ENCODE peak calls at places on chromosomes 13 and 19, in five cellular contexts. One of them, this sample, is unnamed.

GRCh38 chr19:4524808-4525562 is 6.7 kb upstream of the PLIN4 start:
- DNase-seq in K562: peak; percentile 76
- DNase-seq in SK-N-SH: peak; percentile 79
- DNase-seq in GM12878: no peak
- DNase-seq in HepG2: no peak
- DNase-seq in this sample: peak; percentile 65

GRCh38 chr13:22432690-22433089 is 748.1 kb upstream of the SGCG start:
- DNase-seq in K562: peak; percentile 4
- DNase-seq in SK-N-SH: no peak
- DNase-seq in GM12878: no peak
- DNase-seq in HepG2: no peak
- DNase-seq in this sample: no peak

GRCh38 chr13:38093425-38093824 is 223.9 kb upstream of the TRPC4 start:
- DNase-seq in K562: no peak
- DNase-seq in SK-N-SH: no peak
- DNase-seq in GM12878: no peak
- DNase-seq in HepG2: no peak
- DNase-seq in this sample: no peak

GRCh38 chr13:108959254-108959653 is 329.8 kb downstream of the MYO16 start:
- DNase-seq in K562: no peak
- DNase-seq in SK-N-SH: no peak
- DNase-seq in GM12878: no peak
- DNase-seq in HepG2: no peak
- DNase-seq in this sample: no peak

GRCh38 chr19:541699-542098 is 2.2 kb upstream of the GZMM start:
- DNase-seq in K562: no peak
- DNase-seq in SK-N-SH: no peak
- DNase-seq in GM12878: no peak
- DNase-seq in HepG2: no peak
- DNase-seq in this sample: no peak

GRCh38 chr19:39428309-39429112 is 7.2 kb downstream of the RPS16 start:
- DNase-seq in K562: no peak
- DNase-seq in SK-N-SH: no peak
- DNase-seq in GM12878: no peak
- DNase-seq in HepG2: peak; percentile 66
- DNase-seq in this sample: no peak

GRCh38 chr19:32238076-32238475 is 107.3 kb upstream of the ZNF507 start:
- DNase-seq in K562: no peak
- DNase-seq in SK-N-SH: no peak
- DNase-seq in GM12878: no peak
- DNase-seq in HepG2: no peak
- DNase-seq in this sample: no peak

GRCh38 chr19:29882719-29883105 is 59.3 kb upstream of the URI1 start:
- DNase-seq in K562: no peak
- DNase-seq in SK-N-SH: no peak
- DNase-seq in GM12878: no peak
- DNase-seq in HepG2: no peak
- DNase-seq in this sample: no peak

GRCh38 chr13:99827011-99827410 is 144.6 kb downstream of the ZIC5 start:
- DNase-seq in K562: no peak
- DNase-seq in SK-N-SH: no peak
- DNase-seq in GM12878: no peak
- DNase-seq in HepG2: no peak
- DNase-seq in this sample: no peak

GRCh38 chr19:5407356-5407755 is 47.9 kb upstream of the ZNRF4 start:
- DNase-seq in K562: peak; percentile 69
- DNase-seq in SK-N-SH: peak; percentile 69
- DNase-seq in GM12878: no peak
- DNase-seq in HepG2: peak; percentile 12
- DNase-seq in this sample: peak; percentile 46

GRCh38 chr13:30607908-30608307 is 9.8 kb upstream of the USPL1 start:
- DNase-seq in K562: no peak
- DNase-seq in SK-N-SH: no peak
- DNase-seq in GM12878: peak; percentile 85
- DNase-seq in HepG2: no peak
- DNase-seq in this sample: no peak

GRCh38 chr19:57803594-57804325 is 11.0 kb downstream of the ZNF552 start:
- DNase-seq in K562: no peak
- DNase-seq in SK-N-SH: peak; percentile 68
- DNase-seq in GM12878: no peak
- DNase-seq in HepG2: peak; percentile 30
- DNase-seq in this sample: no peak

GRCh38 chr19:47381653-47382279 is 32.7 kb downstream of the DHX34 start:
- DNase-seq in K562: no peak
- DNase-seq in SK-N-SH: no peak
- DNase-seq in GM12878: no peak
- DNase-seq in HepG2: no peak
- DNase-seq in this sample: no peak

GRCh38 chr13:66859078-66859477 is 371.1 kb downstream of the PCDH9 start:
- DNase-seq in K562: no peak
- DNase-seq in SK-N-SH: no peak
- DNase-seq in GM12878: no peak
- DNase-seq in HepG2: no peak
- DNase-seq in this sample: no peak

GRCh38 chr13:114045113-114045735 is 71.3 kb upstream of the C13orf46 start:
- DNase-seq in K562: no peak
- DNase-seq in SK-N-SH: no peak
- DNase-seq in GM12878: no peak
- DNase-seq in HepG2: no peak
- DNase-seq in this sample: no peak
- TF ChIP-seq FOXM1 in K562: no peak
- TF ChIP-seq FOXM1 in SK-N-SH: no peak
- TF ChIP-seq FOXM1 in GM12878: no peak
- TF ChIP-seq FOXM1 in HepG2: no peak
- TF ChIP-seq FOXM1 in this sample: no peak

DNA sequence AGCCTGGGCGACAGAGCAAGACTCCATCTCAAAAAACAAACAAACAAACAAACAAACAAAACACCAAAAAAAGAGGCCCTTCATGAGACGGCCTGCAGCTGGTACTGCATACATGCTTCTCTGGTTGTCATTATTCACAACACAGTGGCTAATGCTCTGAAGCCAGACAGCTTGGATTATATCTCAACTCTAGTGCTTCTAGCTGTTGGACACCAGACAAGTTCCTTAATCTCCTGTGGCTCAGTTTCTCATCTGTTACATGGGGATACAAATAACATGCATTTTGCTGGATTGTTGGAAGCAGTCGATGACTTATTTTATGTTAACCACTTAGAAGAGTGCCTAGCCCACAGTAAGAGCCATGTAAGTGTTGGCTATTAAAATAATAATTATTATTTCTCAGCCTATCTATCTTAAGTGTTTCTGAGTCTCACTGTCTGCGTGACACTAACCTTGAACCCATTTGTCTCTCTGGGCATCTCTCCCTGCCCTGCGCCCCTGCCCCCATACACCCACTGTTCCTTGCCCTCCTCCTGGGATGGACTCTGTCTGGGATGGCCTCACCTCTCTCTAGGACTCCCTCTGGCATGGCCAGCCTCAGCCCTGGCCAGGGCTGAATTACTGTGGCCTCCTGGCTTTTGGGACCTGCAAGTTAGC is 3.1 kb upstream of the JUNB start:
- DNase-seq in K562: no peak
- DNase-seq in SK-N-SH: peak; percentile 33
- DNase-seq in GM12878: no peak
- DNase-seq in HepG2: no peak
- DNase-seq in this sample: no peak
- TF ChIP-seq FOXM1 in K562: no peak
- TF ChIP-seq FOXM1 in SK-N-SH: no peak
- TF ChIP-seq FOXM1 in GM12878: no peak
- TF ChIP-seq FOXM1 in HepG2: no peak
- TF ChIP-seq FOXM1 in this sample: no peak

GRCh38 chr13:113441661-113442060 is 11.6 kb downstream of the ADPRHL1 start:
- DNase-seq in K562: no peak
- DNase-seq in SK-N-SH: no peak
- DNase-seq in GM12878: no peak
- DNase-seq in HepG2: no peak
- DNase-seq in this sample: no peak

GRCh38 chr13:113432509-113433270 is 20.6 kb downstream of the ADPRHL1 start:
- DNase-seq in K562: no peak
- DNase-seq in SK-N-SH: no peak
- DNase-seq in GM12878: no peak
- DNase-seq in HepG2: no peak
- DNase-seq in this sample: no peak

GRCh38 chr13:113442354-113442984 is 10.8 kb downstream of the ADPRHL1 start:
- DNase-seq in K562: no peak
- DNase-seq in SK-N-SH: no peak
- DNase-seq in GM12878: no peak
- DNase-seq in HepG2: no peak
- DNase-seq in this sample: no peak

GRCh38 chr13:113433391-113433916 is 19.8 kb downstream of the ADPRHL1 start:
- DNase-seq in K562: no peak
- DNase-seq in SK-N-SH: no peak
- DNase-seq in GM12878: no peak
- DNase-seq in HepG2: no peak
- DNase-seq in this sample: no peak

GRCh38 chr13:113437408-113438010 is 15.8 kb downstream of the ADPRHL1 start:
- DNase-seq in K562: no peak
- DNase-seq in SK-N-SH: no peak
- DNase-seq in GM12878: no peak
- DNase-seq in HepG2: peak; percentile 76
- DNase-seq in this sample: no peak
- TF ChIP-seq FOXM1 in K562: no peak
- TF ChIP-seq FOXM1 in SK-N-SH: no peak
- TF ChIP-seq FOXM1 in GM12878: no peak
- TF ChIP-seq FOXM1 in HepG2: no peak
- TF ChIP-seq FOXM1 in this sample: no peak

GRCh38 chr13:113766035-113766800 is 7.2 kb downstream of the TMEM255B start:
- DNase-seq in K562: no peak
- DNase-seq in SK-N-SH: no peak
- DNase-seq in GM12878: no peak
- DNase-seq in HepG2: no peak
- DNase-seq in this sample: no peak

GRCh38 chr13:113769881-113770280 is 10.9 kb downstream of the TMEM255B start:
- DNase-seq in K562: no peak
- DNase-seq in SK-N-SH: no peak
- DNase-seq in GM12878: no peak
- DNase-seq in HepG2: no peak
- DNase-seq in this sample: no peak

GRCh38 chr13:113767366-113767765 is 8.3 kb downstream of the TMEM255B start:
- DNase-seq in K562: no peak
- DNase-seq in SK-N-SH: no peak
- DNase-seq in GM12878: no peak
- DNase-seq in HepG2: no peak
- DNase-seq in this sample: no peak

GRCh38 chr13:113769106-113769505 is 10.1 kb downstream of the TMEM255B start:
- DNase-seq in K562: no peak
- DNase-seq in SK-N-SH: no peak
- DNase-seq in GM12878: no peak
- DNase-seq in HepG2: no peak
- DNase-seq in this sample: no peak

DNA sequence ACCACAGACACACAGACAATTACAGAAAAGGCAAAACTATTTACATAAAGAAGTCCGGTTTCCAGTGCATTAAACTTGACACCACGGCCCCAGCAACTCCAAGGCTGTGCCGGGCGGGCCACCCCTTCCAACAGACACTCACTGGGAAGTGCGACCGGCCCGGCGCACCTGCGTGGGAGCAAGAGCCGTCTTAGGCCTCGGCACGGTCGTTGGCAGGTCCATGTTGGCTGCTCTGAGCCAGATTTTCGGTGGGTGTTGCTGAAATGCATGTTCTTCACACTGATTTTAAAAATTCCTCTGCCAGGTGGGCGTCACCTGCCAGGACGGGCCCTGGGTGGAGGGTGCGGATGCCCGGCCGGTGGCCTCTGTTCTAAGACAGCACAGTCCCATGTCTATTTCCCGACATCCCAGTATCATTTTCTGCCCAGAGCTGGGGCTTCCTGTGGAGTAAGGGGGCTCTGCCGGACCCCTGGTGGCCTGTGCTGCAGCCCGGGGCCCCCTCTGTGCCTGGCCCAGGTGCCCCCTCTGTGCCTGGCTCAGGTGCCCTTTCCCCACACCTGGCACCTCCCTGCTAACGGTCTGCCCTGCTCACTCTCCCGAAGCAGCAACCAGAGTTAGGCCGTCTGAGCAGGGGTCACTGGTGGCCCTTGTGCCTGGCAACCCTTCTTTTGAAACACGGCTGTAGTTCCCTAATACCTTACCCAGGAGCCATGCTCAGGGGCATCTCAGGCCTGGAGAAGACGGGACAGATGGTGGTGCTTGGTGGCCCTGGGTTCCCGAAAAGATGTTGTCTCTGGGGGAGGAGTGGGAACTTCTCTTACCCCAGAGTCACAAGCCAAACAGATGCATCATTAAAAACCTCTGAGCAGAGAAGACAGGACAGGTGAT is 9.2 kb downstream of the TMEM255B start:
- DNase-seq in K562: no peak
- DNase-seq in SK-N-SH: no peak
- DNase-seq in GM12878: no peak
- DNase-seq in HepG2: no peak
- DNase-seq in this sample: no peak
- TF ChIP-seq FOXM1 in K562: no peak
- TF ChIP-seq FOXM1 in SK-N-SH: no peak
- TF ChIP-seq FOXM1 in GM12878: no peak
- TF ChIP-seq FOXM1 in HepG2: no peak
- TF ChIP-seq FOXM1 in this sample: no peak

GRCh38 chr19:46147166-46147740 is 785 bp upstream of the IGFL2 start:
- DNase-seq in K562: no peak
- DNase-seq in SK-N-SH: no peak
- DNase-seq in GM12878: no peak
- DNase-seq in HepG2: no peak
- DNase-seq in this sample: no peak

GRCh38 chr19:46150606-46151005 is 2.6 kb downstream of the IGFL2 start:
- DNase-seq in K562: no peak
- DNase-seq in SK-N-SH: no peak
- DNase-seq in GM12878: no peak
- DNase-seq in HepG2: no peak
- DNase-seq in this sample: no peak

GRCh38 chr19:46142294-46142693 is 5.7 kb upstream of the IGFL2 start:
- DNase-seq in K562: no peak
- DNase-seq in SK-N-SH: no peak
- DNase-seq in GM12878: no peak
- DNase-seq in HepG2: no peak
- DNase-seq in this sample: no peak

GRCh38 chr19:46144756-46145155 is 3.3 kb upstream of the IGFL2 start:
- DNase-seq in K562: no peak
- DNase-seq in SK-N-SH: no peak
- DNase-seq in GM12878: no peak
- DNase-seq in HepG2: no peak
- DNase-seq in this sample: no peak

DNA sequence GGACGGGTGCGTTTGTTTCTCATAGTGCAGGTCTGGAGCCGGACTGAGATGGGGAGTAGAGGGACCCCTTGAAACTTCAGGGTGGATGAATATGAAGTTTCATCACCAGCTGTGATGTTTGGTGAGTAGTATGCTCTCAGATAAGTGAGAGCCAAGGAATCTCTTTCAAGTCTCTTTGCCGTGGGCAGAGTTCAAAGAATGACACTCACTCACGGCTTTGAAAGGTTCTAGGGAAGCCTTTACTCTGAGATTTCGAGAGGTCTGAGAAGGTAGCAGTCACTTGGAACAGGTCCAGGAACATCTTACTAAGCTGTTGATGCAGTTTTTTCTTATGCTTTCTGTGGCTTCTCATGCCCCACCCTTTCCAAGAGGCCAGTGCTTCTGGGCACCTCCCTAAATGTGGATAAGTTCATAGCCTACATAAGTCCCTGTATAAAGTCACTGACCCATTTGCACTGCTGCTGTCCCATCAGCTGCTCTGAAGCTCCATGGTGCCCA is at the start of gene IGFL2:
- DNase-seq in K562: no peak
- DNase-seq in SK-N-SH: no peak
- DNase-seq in GM12878: no peak
- DNase-seq in HepG2: no peak
- DNase-seq in this sample: no peak
- TF ChIP-seq FOXM1 in K562: no peak
- TF ChIP-seq FOXM1 in SK-N-SH: no peak
- TF ChIP-seq FOXM1 in GM12878: no peak
- TF ChIP-seq FOXM1 in HepG2: no peak
- TF ChIP-seq FOXM1 in this sample: no peak

This sample was measured in HEK293T.